ENCODE peak calls at places on chromosome 13, in six cellular contexts. L is effector memory CD4-positive, alpha-beta T cell; Y is AG04450; G is GM23248; W is IMR-90; Q is heart right ventricle. Z is an unnamed sample.

GRCh38 chr13:100542546-100543156 is 45.9 kb downstream of the GGACT start:
- DNase-seq in G (peak), W (peak), Y (no peak), L (no peak), Q (no peak), Z (no peak)

GRCh38 chr13:60627071-60627686 is 230.2 kb downstream of the TDRD3 start:
- DNase-seq in Q (no peak), G (peak), W (peak), Y (no peak), L (no peak), Z (no peak)

GRCh38 chr13:104442541-104442940 is 1376.3 kb upstream of the SLC10A2 start:
- DNase-seq in L (no peak), G (no peak), Y (no peak), Q (no peak), W (no peak), Z (no peak)

GRCh38 chr13:111429064-111429558 is 108.7 kb downstream of the TEX29 start:
- DNase-seq in W (peak), Q (no peak), L (no peak), G (peak), Y (no peak), Z (no peak)

GRCh38 chr13:103952183-103952582 is 886.0 kb upstream of the SLC10A2 start:
- DNase-seq in L (no peak), W (no peak), G (peak), Y (no peak), Q (no peak), Z (no peak)

GRCh38 chr13:111187879-111188643 is 73.0 kb downstream of the ARHGEF7 start:
- DNase-seq in W (peak), G (peak), Q (no peak), L (no peak), Y (peak), Z (no peak)

GRCh38 chr13:45670481-45670880 is 31.6 kb upstream of the CBY2 start:
- DNase-seq in Q (no peak), G (no peak), Y (no peak), L (no peak), W (no peak), Z (no peak)

GRCh38 chr13:21625366-21625765 is 21.4 kb upstream of the MICU2 start:
- DNase-seq in Q (no peak), L (no peak), Y (no peak), W (peak), G (peak), Z (no peak)

GRCh38 chr13:110509971-110510786 is 51.3 kb downstream of the RAB20 start:
- DNase-seq in G (peak), L (no peak), Y (no peak), Q (peak), W (peak), Z (no peak)

GRCh38 chr13:80955487-80955886 is 614.6 kb upstream of the SPRY2 start:
- DNase-seq in L (no peak), W (no peak), G (no peak), Q (no peak), Y (no peak), Z (no peak)

GRCh38 chr13:112764864-112765561 is 75.2 kb downstream of the ATP11A start:
- DNase-seq in G (no peak), Y (no peak), Q (no peak), L (no peak), W (no peak), Z (no peak)

GRCh38 chr13:33751151-33751550 is 66.8 kb upstream of the RFC3 start:
- DNase-seq in Y (no peak), L (no peak), Q (no peak), W (peak), G (peak), Z (no peak)

GRCh38 chr13:42991892-42992584 is at the start of gene EPSTI1:
- DNase-seq in Q (peak), Y (no peak), G (peak), L (peak), W (peak), Z (no peak)

GRCh38 chr13:79533781-79534400 is 52.9 kb downstream of the NDFIP2 start:
- DNase-seq in L (no peak), Q (no peak), G (peak), W (peak), Y (no peak), Z (no peak)

GRCh38 chr13:20001351-20001750 is 42.8 kb downstream of the ZMYM2 start:
- DNase-seq in L (no peak), G (no peak), W (peak), Y (no peak), Q (no peak), Z (no peak)

GRCh38 chr13:24097064-24097463 is 63.5 kb upstream of the SPATA13 start:
- DNase-seq in G (peak), L (no peak), W (peak), Q (no peak), Y (peak), Z (no peak)

GRCh38 chr13:39329182-39329639 is 273.8 kb downstream of the LHFPL6 start:
- DNase-seq in L (no peak), Y (no peak), G (no peak), Q (no peak), W (no peak), Z (no peak)

GRCh38 chr13:66665991-66666390 is 564.1 kb downstream of the PCDH9 start:
- DNase-seq in Y (peak), Q (no peak), G (peak), L (no peak), W (peak), Z (peak)

GRCh38 chr13:74077375-74077774 is 56.8 kb downstream of the KLF12 start:
- DNase-seq in Y (no peak), L (no peak), Q (no peak), W (no peak), G (peak), Z (no peak)

GRCh38 chr13:111572956-111573355 is 252.5 kb downstream of the TEX29 start:
- DNase-seq in W (no peak), Y (no peak), G (no peak), L (no peak), Q (no peak), Z (no peak)

GRCh38 chr13:20989883-20990282 is 71.5 kb downstream of the LATS2 start:
- DNase-seq in Y (no peak), Q (no peak), W (no peak), L (no peak), G (no peak), Z (no peak)

GRCh38 chr13:52374873-52375411 is 31.0 kb downstream of the THSD1 start:
- DNase-seq in L (no peak), Y (no peak), G (no peak), Q (no peak), W (no peak), Z (no peak)

GRCh38 chr13:80363890-80364503 is 23.1 kb upstream of the SPRY2 start:
- DNase-seq in G (peak), Y (no peak), L (no peak), Q (no peak), W (peak), Z (no peak)

GRCh38 chr13:34591801-34592454 is 350.1 kb upstream of the NBEA start:
- DNase-seq in Y (no peak), L (no peak), Q (no peak), W (no peak), G (no peak), Z (peak)

GRCh38 chr13:26051231-26052135 is at the start of gene SHISA2:
- DNase-seq in Q (peak), Y (no peak), G (peak), L (peak), W (peak), Z (peak)

GRCh38 chr13:32734511-32734910 is 148.3 kb downstream of the PDS5B start:
- DNase-seq in Y (peak), L (no peak), W (peak), G (peak), Q (no peak), Z (no peak)

GRCh38 chr13:77492982-77493381 is 42.5 kb upstream of the SCEL start:
- DNase-seq in G (peak), W (no peak), Q (no peak), L (no peak), Y (no peak), Z (no peak)

GRCh38 chr13:110308377-110309158 is 1.5 kb downstream of the COL4A2 start:
- DNase-seq in Y (no peak), G (peak), W (no peak), L (no peak), Q (no peak), Z (no peak)

DNA sequence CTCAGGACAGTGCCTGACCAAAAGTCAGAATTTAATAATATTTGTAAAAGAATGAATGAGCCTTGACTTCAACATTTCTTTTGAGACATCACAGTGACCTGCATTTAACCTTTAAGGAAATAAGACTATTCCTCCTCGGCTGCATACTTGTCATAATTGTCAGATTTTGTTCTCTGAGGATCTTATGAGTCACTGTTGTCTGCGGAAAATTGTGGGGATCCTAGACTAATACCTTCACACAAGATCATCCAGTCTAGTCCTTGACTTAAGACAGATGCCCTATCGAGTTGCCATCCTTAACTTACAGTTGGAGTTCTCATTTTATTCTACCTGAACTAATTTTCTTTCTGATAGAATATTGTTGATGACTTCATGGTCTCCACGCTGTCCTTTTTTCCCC is 198.4 kb downstream of the DLEU7 start:
- DNase-seq in W (no peak), Q (no peak), Y (no peak), L (no peak), G (peak), Z (no peak)
- H3K27ac ChIP-seq in W (no peak), Q (no peak), Y (no peak), L (no peak), G (no peak), Z (no peak)

GRCh38 chr13:48012668-48013067 is 11.6 kb upstream of the SUCLA2 start:
- DNase-seq in Q (no peak), L (no peak), W (no peak), Y (no peak), G (no peak), Z (no peak)

GRCh38 chr13:48009298-48009697 is 8.2 kb upstream of the SUCLA2 start:
- DNase-seq in L (no peak), Y (peak), W (peak), Q (no peak), G (peak), Z (no peak)

GRCh38 chr13:48010698-48011097 is 9.6 kb upstream of the SUCLA2 start:
- DNase-seq in Q (no peak), G (no peak), Y (no peak), L (no peak), W (no peak), Z (no peak)

GRCh38 chr13:48018637-48019036 is 17.6 kb upstream of the SUCLA2 start:
- DNase-seq in W (no peak), L (no peak), G (no peak), Y (no peak), Q (no peak), Z (no peak)

DNA sequence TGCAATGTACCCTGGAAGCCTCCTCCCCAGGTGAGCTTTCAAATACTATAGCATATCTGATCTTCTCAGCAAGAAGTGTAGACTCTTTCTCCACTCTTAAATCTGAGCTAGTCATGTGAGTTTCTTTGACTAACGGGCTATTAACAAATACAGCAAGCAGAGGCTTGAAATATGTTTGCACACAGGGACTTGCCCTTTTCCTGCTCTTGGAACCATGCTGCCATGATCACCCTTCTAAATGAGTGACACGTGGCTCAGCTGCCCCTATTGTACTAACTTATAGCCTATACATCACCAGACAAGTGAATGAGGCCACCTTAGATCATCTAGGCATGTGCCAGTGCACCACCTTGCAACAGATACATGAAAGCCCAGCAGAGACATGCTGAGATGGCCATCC is 13.3 kb upstream of the SUCLA2 start:
- DNase-seq in L (no peak), Y (no peak), Q (no peak), G (no peak), W (no peak), Z (no peak)
- H3K27ac ChIP-seq in L (no peak), Y (no peak), Q (no peak), G (no peak), W (no peak), Z (no peak)

GRCh38 chr13:49366841-49367240 is 77.0 kb downstream of the CAB39L start:
- DNase-seq in Q (no peak), L (no peak), G (peak), Y (peak), W (peak), Z (no peak)
- H3K27ac ChIP-seq in Q (no peak), L (no peak), G (no peak), Y (no peak), W (no peak), Z (no peak)

DNA sequence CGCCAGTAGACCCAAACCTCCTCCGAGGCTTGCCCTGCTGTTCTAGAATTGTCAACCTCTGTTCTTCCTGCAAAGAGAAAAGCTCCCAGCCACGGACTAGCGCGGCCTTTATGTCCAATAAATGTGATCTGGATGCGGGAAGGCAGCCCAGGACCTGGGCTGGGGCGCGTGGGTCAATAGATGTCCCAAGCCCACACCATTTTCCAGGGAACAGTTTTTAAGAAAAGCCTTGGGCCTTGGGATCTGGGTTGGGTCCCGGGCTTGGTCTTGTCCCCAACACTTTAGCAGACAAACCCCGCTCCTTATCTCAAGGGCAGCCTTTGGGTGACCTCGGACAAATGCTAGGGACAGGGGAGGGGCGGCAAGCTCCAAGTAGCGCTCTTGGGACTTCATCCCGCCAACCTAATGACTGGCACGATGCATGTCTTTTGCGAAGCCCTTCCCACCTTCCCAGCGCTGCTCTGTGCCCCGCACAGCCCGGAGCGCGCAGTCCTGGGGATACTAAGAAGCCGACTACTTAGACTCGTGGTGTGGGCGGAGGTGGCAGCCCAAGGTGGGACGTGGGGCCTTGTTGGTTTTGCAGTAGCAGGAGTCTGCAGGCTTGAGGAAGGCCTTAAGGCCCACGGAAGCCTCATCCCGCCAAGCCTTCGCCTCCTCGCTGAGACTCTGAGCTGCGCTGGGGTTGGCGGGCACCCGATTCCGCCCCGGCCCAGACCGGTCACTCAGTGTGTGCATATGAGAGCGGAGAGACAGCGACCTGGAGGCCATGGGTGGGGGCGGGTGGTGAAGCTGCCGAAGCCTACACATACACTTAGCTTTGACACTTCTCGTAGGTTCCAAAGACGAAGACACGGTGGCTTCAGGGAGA is 10.8 kb downstream of the SOX21 start:
- DNase-seq in Q (no peak), W (no peak), Y (no peak), L (no peak), G (no peak), Z (no peak)
- H3K27ac ChIP-seq in Q (no peak), W (no peak), Y (no peak), L (no peak), G (no peak), Z (no peak)

GRCh38 chr13:37488682-37489081 is 109.9 kb downstream of the POSTN start:
- DNase-seq in W (peak), G (peak), Y (no peak), Q (no peak), L (no peak), Z (no peak)

GRCh38 chr13:37486171-37486661 is 112.4 kb downstream of the POSTN start:
- DNase-seq in Q (no peak), L (no peak), Y (no peak), G (no peak), W (no peak), Z (no peak)

GRCh38 chr13:37484056-37484455 is 114.5 kb downstream of the POSTN start:
- DNase-seq in W (no peak), G (peak), L (no peak), Y (no peak), Q (no peak), Z (no peak)

GRCh38 chr13:37481858-37482227 is 116.7 kb downstream of the POSTN start:
- DNase-seq in G (peak), Y (no peak), W (no peak), Q (no peak), L (no peak), Z (no peak)

GRCh38 chr13:37485766-37486165 is 112.8 kb downstream of the POSTN start:
- DNase-seq in Y (no peak), G (peak), Q (no peak), W (peak), L (no peak), Z (no peak)
- H3K27ac ChIP-seq in Y (no peak), G (no peak), Q (no peak), W (no peak), L (no peak), Z (no peak)

GRCh38 chr13:44331446-44331845 is 42.2 kb upstream of the SERP2 start:
- DNase-seq in G (no peak), L (no peak), Q (no peak), Y (no peak), W (no peak), Z (no peak)
- H3K27ac ChIP-seq in G (no peak), L (no peak), Q (peak), Y (peak), W (no peak), Z (peak)

DNA sequence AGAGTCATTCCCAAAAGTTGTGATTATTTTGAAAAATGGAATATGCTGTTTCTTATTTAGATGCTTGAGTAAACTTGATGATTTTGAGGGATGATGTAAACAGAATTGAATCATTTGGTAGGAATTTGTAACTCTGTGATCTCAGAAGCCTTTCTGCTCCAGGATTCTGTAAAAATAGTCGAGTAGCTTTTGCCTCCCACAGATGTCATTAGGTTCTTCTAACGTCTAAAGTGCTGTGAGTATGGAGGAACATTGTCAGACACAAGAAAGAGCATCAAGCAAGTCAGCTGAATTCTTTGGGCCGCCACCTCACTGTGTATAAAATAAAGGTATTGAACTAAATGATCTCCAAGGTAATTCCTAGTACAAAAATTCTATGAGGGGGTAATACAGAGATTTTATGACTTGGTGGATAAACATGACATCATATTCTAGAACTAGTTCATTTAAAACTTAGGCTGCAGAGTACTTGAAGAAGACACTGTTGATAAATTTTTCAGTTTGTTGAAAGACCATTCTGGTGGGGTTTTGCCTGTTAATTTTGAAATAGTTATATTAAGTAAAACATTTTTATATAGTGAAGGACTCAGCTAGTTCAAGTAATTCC is 1.4 kb upstream of the GPR183 start:
- DNase-seq in G (peak), Q (no peak), W (peak), Y (no peak), L (no peak), Z (no peak)
- H3K27ac ChIP-seq in G (peak), Q (no peak), W (no peak), Y (no peak), L (peak), Z (no peak)

DNA sequence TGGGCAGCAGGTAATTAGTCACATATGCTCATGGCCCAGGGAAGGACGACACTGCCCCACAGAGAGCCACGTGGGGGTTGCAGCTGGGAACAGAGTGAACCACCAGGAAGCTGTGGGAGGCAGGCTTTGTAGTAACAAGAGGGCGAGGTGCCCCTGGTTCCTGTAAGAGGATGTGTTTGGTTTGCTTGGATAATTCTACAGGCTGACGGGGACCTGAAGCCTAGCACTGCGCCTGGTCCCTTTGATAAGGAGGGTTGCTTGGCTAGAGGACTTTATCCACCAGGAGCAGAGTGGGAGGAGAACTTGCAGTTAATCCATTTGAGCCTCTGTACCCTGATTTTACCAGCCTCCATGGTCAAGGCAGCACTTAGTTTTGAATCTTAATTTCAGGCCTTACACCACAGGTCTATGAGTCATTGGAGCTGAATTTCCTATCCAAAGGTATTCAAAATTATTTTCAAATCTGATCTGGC is 67.4 kb upstream of the CLDN10 start:
- DNase-seq in L (no peak), G (peak), Q (no peak), W (peak), Y (no peak), Z (no peak)
- H3K27ac ChIP-seq in L (no peak), G (no peak), Q (no peak), W (no peak), Y (no peak), Z (no peak)

DNA sequence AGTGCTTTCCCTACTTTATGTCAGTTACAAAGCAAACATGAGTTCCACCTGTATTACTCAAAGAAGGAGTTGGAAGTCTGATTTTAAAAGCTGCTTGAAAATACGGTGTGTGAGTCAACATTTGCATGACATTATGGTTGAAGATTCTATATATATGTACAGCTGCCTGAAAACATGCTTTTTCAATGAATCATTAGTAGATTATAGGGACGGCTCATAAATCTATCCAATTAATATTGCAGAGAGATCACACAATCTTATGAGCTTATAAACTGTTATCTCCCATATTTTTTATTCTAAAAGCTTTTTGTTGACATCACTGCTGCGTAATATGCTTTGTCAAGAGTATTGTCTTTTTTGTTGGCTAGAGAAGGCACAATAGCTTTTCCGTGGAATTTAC is 873.8 kb downstream of the SLITRK6 start:
- DNase-seq in Y (peak), W (peak), G (no peak), Q (no peak), L (no peak), Z (no peak)
- H3K27ac ChIP-seq in Y (no peak), W (no peak), G (no peak), Q (no peak), L (no peak), Z (no peak)

Z was measured in caudate nucleus.